ENCODE peak calls at places on chromosomes 16 and 17, in eight cellular contexts. One of them, this sample, is unnamed.

GRCh38 chr17:178292-179065 is 3.0 kb downstream of the DOC2B start:
- DNase-seq in uterus: no peak
- DNase-seq in Caco-2: no peak
- DNase-seq in Peyer's patch: no peak
- DNase-seq in glutamatergic neuron: no peak
- DNase-seq in right atrium auricular region: no peak
- DNase-seq in mucosa of descending colon: no peak
- DNase-seq in GM12865: no peak
- DNase-seq in this sample: no peak

GRCh38 chr16:53704445-53704813 is 473 bp downstream of the FTO start:
- DNase-seq in uterus: no peak
- DNase-seq in Caco-2: no peak
- DNase-seq in Peyer's patch: no peak
- DNase-seq in glutamatergic neuron: no peak
- DNase-seq in right atrium auricular region: no peak
- DNase-seq in mucosa of descending colon: peak
- DNase-seq in GM12865: no peak
- DNase-seq in this sample: no peak

GRCh38 chr17:21452377-21453143 is 76.4 kb downstream of the KCNJ12 start:
- DNase-seq in uterus: peak
- DNase-seq in Caco-2: no peak
- DNase-seq in Peyer's patch: peak
- DNase-seq in glutamatergic neuron: peak
- DNase-seq in right atrium auricular region: peak
- DNase-seq in mucosa of descending colon: peak
- DNase-seq in GM12865: no peak
- DNase-seq in this sample: no peak

GRCh38 chr16:57871457-57871856 is 69.2 kb upstream of the KIFC3 start:
- DNase-seq in uterus: no peak
- DNase-seq in Caco-2: no peak
- DNase-seq in Peyer's patch: no peak
- DNase-seq in glutamatergic neuron: no peak
- DNase-seq in right atrium auricular region: no peak
- DNase-seq in mucosa of descending colon: no peak
- DNase-seq in GM12865: peak
- DNase-seq in this sample: no peak

GRCh38 chr17:40602445-40603443 is 37.5 kb upstream of the CCR7 start:
- DNase-seq in uterus: no peak
- DNase-seq in Caco-2: no peak
- DNase-seq in Peyer's patch: no peak
- DNase-seq in glutamatergic neuron: no peak
- DNase-seq in right atrium auricular region: no peak
- DNase-seq in mucosa of descending colon: no peak
- DNase-seq in GM12865: peak
- DNase-seq in this sample: no peak

GRCh38 chr16:12728471-12728870 is 75.2 kb downstream of the CPPED1 start:
- DNase-seq in uterus: no peak
- DNase-seq in Caco-2: no peak
- DNase-seq in Peyer's patch: no peak
- DNase-seq in glutamatergic neuron: no peak
- DNase-seq in right atrium auricular region: no peak
- DNase-seq in mucosa of descending colon: no peak
- DNase-seq in GM12865: no peak
- DNase-seq in this sample: no peak

GRCh38 chr16:27083861-27084261 is 17.1 kb downstream of the C16orf82 start:
- DNase-seq in uterus: no peak
- DNase-seq in Caco-2: no peak
- DNase-seq in Peyer's patch: peak
- DNase-seq in glutamatergic neuron: peak
- DNase-seq in right atrium auricular region: no peak
- DNase-seq in mucosa of descending colon: no peak
- DNase-seq in GM12865: no peak
- DNase-seq in this sample: no peak

GRCh38 chr16:67461600-67462278 is 19.2 kb downstream of the ATP6V0D1 start:
- DNase-seq in uterus: no peak
- DNase-seq in Caco-2: no peak
- DNase-seq in Peyer's patch: peak
- DNase-seq in glutamatergic neuron: no peak
- DNase-seq in right atrium auricular region: no peak
- DNase-seq in mucosa of descending colon: peak
- DNase-seq in GM12865: no peak
- DNase-seq in this sample: no peak

GRCh38 chr16:3948378-3948995 is 68.0 kb upstream of the CREBBP start:
- DNase-seq in uterus: no peak
- DNase-seq in Caco-2: no peak
- DNase-seq in Peyer's patch: no peak
- DNase-seq in glutamatergic neuron: no peak
- DNase-seq in right atrium auricular region: no peak
- DNase-seq in mucosa of descending colon: no peak
- DNase-seq in GM12865: no peak
- DNase-seq in this sample: no peak

GRCh38 chr17:6052926-6053325 is 17.3 kb upstream of the WSCD1 start:
- DNase-seq in uterus: no peak
- DNase-seq in Caco-2: no peak
- DNase-seq in Peyer's patch: no peak
- DNase-seq in glutamatergic neuron: no peak
- DNase-seq in right atrium auricular region: no peak
- DNase-seq in mucosa of descending colon: no peak
- DNase-seq in GM12865: no peak
- DNase-seq in this sample: no peak

GRCh38 chr17:1460233-1460632 is 4.2 kb upstream of the CRK start:
- DNase-seq in uterus: peak
- DNase-seq in Caco-2: no peak
- DNase-seq in Peyer's patch: peak
- DNase-seq in glutamatergic neuron: no peak
- DNase-seq in right atrium auricular region: peak
- DNase-seq in mucosa of descending colon: peak
- DNase-seq in GM12865: no peak
- DNase-seq in this sample: no peak

GRCh38 chr16:71347146-71347545 is 11.4 kb upstream of the CALB2 start:
- DNase-seq in uterus: no peak
- DNase-seq in Caco-2: no peak
- DNase-seq in Peyer's patch: no peak
- DNase-seq in glutamatergic neuron: no peak
- DNase-seq in right atrium auricular region: peak
- DNase-seq in mucosa of descending colon: no peak
- DNase-seq in GM12865: no peak
- DNase-seq in this sample: no peak

GRCh38 chr17:66837883-66838665 is 3.2 kb downstream of the CACNG5 start:
- DNase-seq in uterus: no peak
- DNase-seq in Caco-2: no peak
- DNase-seq in Peyer's patch: no peak
- DNase-seq in glutamatergic neuron: no peak
- DNase-seq in right atrium auricular region: no peak
- DNase-seq in mucosa of descending colon: no peak
- DNase-seq in GM12865: no peak
- DNase-seq in this sample: no peak

GRCh38 chr17:16425698-16426659 is 10.6 kb downstream of the TRPV2 start:
- DNase-seq in uterus: no peak
- DNase-seq in Caco-2: no peak
- DNase-seq in Peyer's patch: no peak
- DNase-seq in glutamatergic neuron: no peak
- DNase-seq in right atrium auricular region: no peak
- DNase-seq in mucosa of descending colon: no peak
- DNase-seq in GM12865: no peak
- DNase-seq in this sample: no peak

GRCh38 chr17:77323413-77324171 is 182.8 kb downstream of the SEC14L1 start:
- DNase-seq in uterus: peak
- DNase-seq in Caco-2: no peak
- DNase-seq in Peyer's patch: peak
- DNase-seq in glutamatergic neuron: no peak
- DNase-seq in right atrium auricular region: no peak
- DNase-seq in mucosa of descending colon: peak
- DNase-seq in GM12865: peak
- DNase-seq in this sample: no peak

GRCh38 chr17:75625813-75626486 is 7.3 kb upstream of the SMIM5 start:
- DNase-seq in uterus: no peak
- DNase-seq in Caco-2: peak
- DNase-seq in Peyer's patch: no peak
- DNase-seq in glutamatergic neuron: peak
- DNase-seq in right atrium auricular region: no peak
- DNase-seq in mucosa of descending colon: no peak
- DNase-seq in GM12865: peak
- DNase-seq in this sample: no peak

DNA sequence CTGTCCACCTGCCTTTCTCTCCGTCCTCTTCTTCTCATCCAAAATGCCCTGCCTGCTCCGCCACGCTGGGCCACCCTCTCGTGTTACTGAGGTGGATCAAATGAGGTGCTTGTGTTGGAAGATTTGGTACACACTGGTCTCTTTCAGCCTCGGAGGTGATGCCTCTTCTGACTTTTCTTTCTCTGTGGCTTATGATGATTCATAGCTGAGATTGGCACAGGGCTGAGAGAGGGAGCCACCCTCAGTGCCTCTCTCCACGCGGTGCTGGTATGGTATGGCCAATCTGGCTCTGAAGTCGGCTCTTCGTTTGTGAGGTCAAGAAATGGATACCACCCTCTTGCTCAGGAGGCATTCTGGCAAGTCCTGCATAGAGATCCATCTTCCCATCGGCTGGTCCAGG is 82.4 kb downstream of the PLCG2 start:
- DNase-seq in uterus: no peak
- DNase-seq in Caco-2: no peak
- DNase-seq in Peyer's patch: no peak
- DNase-seq in glutamatergic neuron: no peak
- DNase-seq in right atrium auricular region: no peak
- DNase-seq in mucosa of descending colon: no peak
- DNase-seq in GM12865: no peak
- DNase-seq in this sample: no peak
- TF ChIP-seq CTCF in uterus: no peak
- TF ChIP-seq CTCF in Caco-2: no peak
- TF ChIP-seq CTCF in Peyer's patch: no peak
- TF ChIP-seq CTCF in glutamatergic neuron: no peak
- TF ChIP-seq CTCF in right atrium auricular region: no peak
- TF ChIP-seq CTCF in mucosa of descending colon: no peak
- TF ChIP-seq CTCF in GM12865: no peak
- TF ChIP-seq CTCF in this sample: no peak

DNA sequence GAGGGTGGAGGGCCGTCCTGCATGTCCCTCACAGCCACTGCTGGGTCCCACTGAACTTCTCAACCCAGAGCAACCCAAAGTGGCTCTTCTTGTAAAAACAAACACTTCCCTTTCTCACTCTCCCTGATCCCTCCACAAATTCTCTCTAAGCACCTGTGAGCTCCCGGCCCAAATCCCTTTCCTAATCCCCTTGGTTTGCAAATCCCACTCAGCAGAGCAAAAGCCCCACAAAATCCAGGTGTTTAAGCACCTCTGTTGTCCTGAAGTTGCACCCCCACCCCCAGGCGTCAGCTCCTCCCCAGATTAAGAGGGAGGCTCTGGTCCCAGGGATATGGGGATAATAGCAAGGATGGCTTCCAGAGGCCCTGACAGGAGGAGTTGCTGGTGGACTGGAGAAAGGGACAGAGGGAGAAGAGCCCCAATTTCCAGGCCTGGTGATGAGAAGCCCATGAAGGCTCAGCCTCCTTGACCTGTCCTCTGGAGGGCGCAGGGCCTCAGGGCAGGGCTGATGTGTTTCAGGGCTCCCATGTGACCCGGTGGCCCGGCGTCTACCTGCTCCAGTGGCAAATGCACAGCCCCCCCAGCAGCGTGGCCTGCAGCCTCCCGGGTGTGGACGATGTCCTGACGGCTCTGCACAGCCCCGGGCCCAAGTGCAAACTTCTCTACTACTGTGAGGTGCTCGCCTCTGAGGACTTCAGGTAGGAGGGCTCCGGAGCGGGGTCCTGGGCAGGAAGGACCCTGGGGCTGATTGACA is 23.0 kb downstream of the NAGPA start:
- DNase-seq in uterus: no peak
- DNase-seq in Caco-2: no peak
- DNase-seq in Peyer's patch: no peak
- DNase-seq in glutamatergic neuron: no peak
- DNase-seq in right atrium auricular region: no peak
- DNase-seq in mucosa of descending colon: no peak
- DNase-seq in GM12865: peak
- DNase-seq in this sample: no peak
- TF ChIP-seq CTCF in uterus: no peak
- TF ChIP-seq CTCF in Caco-2: no peak
- TF ChIP-seq CTCF in Peyer's patch: no peak
- TF ChIP-seq CTCF in glutamatergic neuron: no peak
- TF ChIP-seq CTCF in right atrium auricular region: no peak
- TF ChIP-seq CTCF in mucosa of descending colon: no peak
- TF ChIP-seq CTCF in GM12865: peak
- TF ChIP-seq CTCF in this sample: no peak

DNA sequence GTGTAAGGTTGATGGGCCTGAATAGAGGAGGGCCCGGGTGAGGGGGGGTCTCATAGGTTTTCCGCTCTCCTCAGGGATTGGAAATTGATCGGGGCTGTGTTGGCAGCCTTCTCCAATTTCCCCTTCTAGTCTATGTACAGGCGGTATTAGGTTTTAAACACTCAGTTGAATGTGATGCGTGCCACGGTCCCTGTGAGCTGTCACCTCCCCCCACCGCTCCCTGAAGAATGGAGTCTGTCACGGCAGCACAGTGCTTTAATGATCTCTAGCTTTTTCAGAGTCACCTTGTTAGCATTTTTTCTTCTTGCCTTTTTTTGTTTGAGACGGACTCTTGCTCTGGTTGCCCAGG is 800 bp downstream of the COX4I1 start:
- DNase-seq in uterus: no peak
- DNase-seq in Caco-2: no peak
- DNase-seq in Peyer's patch: no peak
- DNase-seq in glutamatergic neuron: peak
- DNase-seq in right atrium auricular region: no peak
- DNase-seq in mucosa of descending colon: no peak
- DNase-seq in GM12865: peak
- DNase-seq in this sample: no peak
- TF ChIP-seq CTCF in uterus: no peak
- TF ChIP-seq CTCF in Caco-2: no peak
- TF ChIP-seq CTCF in Peyer's patch: no peak
- TF ChIP-seq CTCF in glutamatergic neuron: no peak
- TF ChIP-seq CTCF in right atrium auricular region: no peak
- TF ChIP-seq CTCF in mucosa of descending colon: no peak
- TF ChIP-seq CTCF in GM12865: no peak
- TF ChIP-seq CTCF in this sample: no peak

GRCh38 chr16:7503688-7504087 is 171.0 kb downstream of the RBFOX1 start:
- DNase-seq in uterus: no peak
- DNase-seq in Caco-2: no peak
- DNase-seq in Peyer's patch: no peak
- DNase-seq in glutamatergic neuron: no peak
- DNase-seq in right atrium auricular region: no peak
- DNase-seq in mucosa of descending colon: no peak
- DNase-seq in GM12865: no peak
- DNase-seq in this sample: no peak

GRCh38 chr16:7505495-7505894 is 172.8 kb downstream of the RBFOX1 start:
- DNase-seq in uterus: no peak
- DNase-seq in Caco-2: no peak
- DNase-seq in Peyer's patch: no peak
- DNase-seq in glutamatergic neuron: no peak
- DNase-seq in right atrium auricular region: no peak
- DNase-seq in mucosa of descending colon: no peak
- DNase-seq in GM12865: no peak
- DNase-seq in this sample: no peak

GRCh38 chr16:7497667-7498066 is 165.0 kb downstream of the RBFOX1 start:
- DNase-seq in uterus: no peak
- DNase-seq in Caco-2: no peak
- DNase-seq in Peyer's patch: no peak
- DNase-seq in glutamatergic neuron: no peak
- DNase-seq in right atrium auricular region: no peak
- DNase-seq in mucosa of descending colon: no peak
- DNase-seq in GM12865: no peak
- DNase-seq in this sample: no peak

GRCh38 chr16:7504844-7505243 is 172.2 kb downstream of the RBFOX1 start:
- DNase-seq in uterus: no peak
- DNase-seq in Caco-2: no peak
- DNase-seq in Peyer's patch: no peak
- DNase-seq in glutamatergic neuron: no peak
- DNase-seq in right atrium auricular region: no peak
- DNase-seq in mucosa of descending colon: no peak
- DNase-seq in GM12865: no peak
- DNase-seq in this sample: no peak

GRCh38 chr16:7501868-7502267 is 169.2 kb downstream of the RBFOX1 start:
- DNase-seq in uterus: no peak
- DNase-seq in Caco-2: no peak
- DNase-seq in Peyer's patch: no peak
- DNase-seq in glutamatergic neuron: no peak
- DNase-seq in right atrium auricular region: no peak
- DNase-seq in mucosa of descending colon: no peak
- DNase-seq in GM12865: no peak
- DNase-seq in this sample: no peak
- TF ChIP-seq CTCF in uterus: no peak
- TF ChIP-seq CTCF in Caco-2: no peak
- TF ChIP-seq CTCF in Peyer's patch: no peak
- TF ChIP-seq CTCF in glutamatergic neuron: no peak
- TF ChIP-seq CTCF in right atrium auricular region: no peak
- TF ChIP-seq CTCF in mucosa of descending colon: no peak
- TF ChIP-seq CTCF in GM12865: no peak
- TF ChIP-seq CTCF in this sample: no peak